ENCODE peak calls at places on chromosomes 13 and 19, in seven cellular contexts. G is mesendoderm, R is neuronal stem cell, Z is H1, B is IMR-90, U is H9, K is trophoblast cell. F is an unnamed sample.
A peak's percentile ranks its signal among the peaks of the same experiment; 100 is the strongest.

GRCh38 chr19:47243776-47244547 is 12.4 kb upstream of the CCDC9 start:
- DNase-seq in R (peak; percentile 91), U (peak; percentile 97), Z (peak; percentile 99), B (peak; percentile 97), G (peak; percentile 99), K (peak; percentile 96), F (peak; percentile 98)

GRCh38 chr13:34034411-34034810 is 216.5 kb downstream of the RFC3 start:
- DNase-seq in U (no peak), R (no peak), Z (no peak), K (no peak), G (no peak), B (no peak), F (no peak)

GRCh38 chr13:23965346-23965745 is 68.0 kb upstream of the C1QTNF9B start:
- DNase-seq in B (no peak), K (no peak), R (no peak), U (no peak), Z (no peak), G (no peak), F (no peak)

GRCh38 chr19:16377521-16377920 is 52.9 kb downstream of the KLF2 start:
- DNase-seq in Z (no peak), U (peak; percentile 20), G (no peak), K (no peak), R (no peak), B (no peak), F (no peak)

GRCh38 chr19:29323046-29323971 is 110.4 kb upstream of the UQCRFS1 start:
- DNase-seq in Z (no peak), K (no peak), G (no peak), R (no peak), U (peak; percentile 4), B (no peak), F (no peak)

GRCh38 chr13:74251778-74252519 is 117.7 kb upstream of the KLF12 start:
- DNase-seq in U (no peak), K (no peak), B (no peak), R (no peak), Z (no peak), G (no peak), F (no peak)

GRCh38 chr13:21657538-21657937 is 13.3 kb upstream of the FGF9 start:
- DNase-seq in R (no peak), Z (no peak), U (no peak), B (peak; percentile 94), K (peak; percentile 28), G (no peak), F (peak; percentile 71)

GRCh38 chr19:16938211-16938610 is 49.4 kb downstream of the F2RL3 start:
- DNase-seq in G (no peak), B (no peak), K (no peak), U (no peak), Z (no peak), R (no peak), F (no peak)

GRCh38 chr13:46172531-46172991 is 9.4 kb downstream of the LCP1 start:
- DNase-seq in R (no peak), Z (no peak), B (no peak), G (peak; percentile 26), U (no peak), K (peak; percentile 41), F (no peak)

GRCh38 chr19:2820112-2820702 is 539 bp downstream of the ZNF554 start:
- DNase-seq in Z (no peak), G (peak; percentile 47), U (peak; percentile 48), B (no peak), R (peak; percentile 35), K (no peak), F (peak; percentile 28)

GRCh38 chr19:41019346-41019745 is 28.3 kb downstream of the CYP2B6 start:
- DNase-seq in U (no peak), K (no peak), Z (no peak), B (no peak), R (no peak), G (no peak), F (no peak)

GRCh38 chr13:29301027-29301426 is 294.5 kb downstream of the SLC7A1 start:
- DNase-seq in B (no peak), Z (peak; percentile 52), R (no peak), U (peak; percentile 34), G (no peak), K (no peak), F (no peak)

GRCh38 chr19:30799854-30800755 is 427.9 kb downstream of the ZNF536 start:
- DNase-seq in G (peak; percentile 65), U (peak; percentile 75), R (peak; percentile 50), Z (peak; percentile 90), K (no peak), B (no peak), F (peak; percentile 5)

DNA sequence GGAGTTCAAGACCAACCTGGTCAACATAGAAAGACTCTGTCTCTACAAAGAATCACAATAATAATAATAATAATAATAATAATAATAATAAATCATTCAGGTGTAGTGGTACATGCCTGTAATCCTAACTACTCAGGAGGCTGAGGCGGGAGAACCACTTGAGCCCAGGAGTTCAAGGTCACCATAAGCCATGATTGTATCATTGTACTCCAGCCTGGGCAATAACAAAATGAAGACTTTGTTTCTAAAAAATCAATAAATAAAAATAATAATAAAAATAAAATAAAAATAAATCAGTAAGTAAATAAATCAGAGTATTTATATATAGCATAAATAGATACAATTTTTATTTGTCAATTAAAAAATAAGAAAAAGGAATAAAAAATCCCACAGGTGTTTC is 1636.4 kb downstream of the SLITRK1 start:
- DNase-seq in K (no peak), Z (no peak), R (no peak), B (no peak), G (no peak), U (no peak), F (no peak)
- H2AK5ac ChIP-seq in K (no peak overlapping the region), Z (no peak overlapping the region), R (no peak overlapping the region), B (no peak overlapping the region), G (no peak overlapping the region), U (no peak overlapping the region), F (no peak overlapping the region)

GRCh38 chr19:38500450-38500849 is 67.0 kb downstream of the RYR1 start:
- DNase-seq in U (no peak), R (no peak), Z (no peak), B (no peak), K (no peak), G (no peak), F (no peak)

GRCh38 chr19:38499532-38499931 is 66.0 kb downstream of the RYR1 start:
- DNase-seq in K (no peak), Z (no peak), B (no peak), R (no peak), G (no peak), U (no peak), F (no peak)

GRCh38 chr19:38496603-38497487 is 63.4 kb downstream of the RYR1 start:
- DNase-seq in U (no peak), B (no peak), K (no peak), Z (no peak), G (no peak), R (no peak), F (no peak)

GRCh38 chr19:38496116-38496515 is 62.6 kb downstream of the RYR1 start:
- DNase-seq in K (no peak), G (no peak), R (no peak), Z (no peak), U (no peak), B (no peak), F (no peak)

DNA sequence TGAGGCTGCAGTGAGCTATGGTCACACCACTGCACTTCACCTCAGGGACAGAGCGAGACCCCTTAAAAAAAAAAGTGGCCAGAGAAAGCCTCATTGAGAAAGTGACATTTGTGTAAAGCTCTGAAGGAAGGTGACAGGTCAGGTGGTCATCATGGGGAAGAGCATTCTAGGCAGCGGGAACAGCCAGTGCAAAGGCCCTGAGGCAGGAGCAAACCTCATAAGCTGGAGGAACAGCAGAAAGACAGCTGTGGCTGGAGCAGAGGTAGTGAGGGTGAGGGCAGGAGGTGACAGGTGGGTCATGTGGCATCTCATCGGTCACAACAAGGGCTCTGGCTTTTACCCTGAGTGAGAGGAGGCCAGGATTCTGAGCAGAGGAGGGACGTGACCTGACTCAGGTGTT is 64.4 kb downstream of the RYR1 start:
- DNase-seq in K (no peak), B (no peak), Z (no peak), U (no peak), G (no peak), R (no peak), F (no peak)
- H2BK120ac ChIP-seq in K (no peak overlapping the region), B (no peak overlapping the region), Z (no peak overlapping the region), U (no peak overlapping the region), G (no peak overlapping the region), R (no peak overlapping the region), F (no peak overlapping the region)

GRCh38 chr13:25132984-25133383 is 37.0 kb downstream of the PABPC3 start:
- DNase-seq in B (no peak), R (no peak), G (no peak), U (no peak), K (no peak), Z (no peak), F (no peak)

GRCh38 chr13:25141042-25141441 is 31.0 kb downstream of the AMER2 start:
- DNase-seq in B (no peak), Z (no peak), U (no peak), G (no peak), K (no peak), R (no peak), F (no peak)

GRCh38 chr13:25135896-25136295 is 36.2 kb downstream of the AMER2 start:
- DNase-seq in R (no peak), Z (peak; percentile 16), B (no peak), U (no peak), G (no peak), K (no peak), F (no peak)

GRCh38 chr13:25137624-25137892 is 34.5 kb downstream of the AMER2 start:
- DNase-seq in R (no peak), U (no peak), B (no peak), Z (no peak), K (no peak), G (peak; percentile 51), F (no peak)

DNA sequence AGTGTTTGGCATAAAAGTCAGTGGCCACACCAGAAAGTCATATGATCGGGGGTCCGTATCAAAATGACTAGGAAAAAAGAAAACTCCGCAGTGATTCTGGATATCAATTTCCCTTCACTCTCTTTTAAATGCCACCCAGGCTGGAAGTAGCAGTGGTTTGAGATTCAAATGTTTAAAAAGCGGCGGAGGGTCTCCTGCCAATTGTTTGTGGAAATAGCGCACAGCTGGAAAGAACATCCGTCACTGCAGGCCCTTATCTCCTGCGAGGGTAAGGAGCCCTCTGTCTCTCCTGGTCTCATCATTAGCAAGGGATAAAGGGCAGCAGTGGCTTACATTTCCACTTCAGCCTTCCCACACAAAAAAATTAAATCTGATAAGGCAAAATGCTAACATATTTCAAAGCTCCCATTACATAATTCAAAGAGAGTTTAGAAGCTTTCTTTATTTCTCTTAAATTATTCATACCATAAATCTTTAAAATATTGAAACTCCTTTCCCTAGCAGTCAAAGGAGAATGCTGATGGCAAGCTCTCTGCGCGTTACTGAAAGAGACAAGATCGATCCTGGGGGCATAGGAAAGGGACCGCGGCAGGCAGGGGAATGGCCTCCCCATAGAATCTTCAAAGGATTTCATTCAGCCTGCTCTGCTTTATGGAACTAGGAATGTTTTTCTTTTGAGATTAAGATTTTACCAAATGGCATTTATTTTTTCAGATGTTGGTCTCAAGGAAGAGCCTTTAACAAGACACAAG is 35.0 kb downstream of the AMER2 start:
- DNase-seq in R (no peak), G (peak; percentile 86), B (no peak), K (no peak), U (peak; percentile 56), Z (peak; percentile 54), F (no peak)
- H2AK5ac ChIP-seq in R (no peak overlapping the region), G (no peak overlapping the region), B (no peak overlapping the region), K (no peak overlapping the region), U (no peak overlapping the region), Z (peak overlapping the region; percentile 34), F (no peak overlapping the region)

DNA sequence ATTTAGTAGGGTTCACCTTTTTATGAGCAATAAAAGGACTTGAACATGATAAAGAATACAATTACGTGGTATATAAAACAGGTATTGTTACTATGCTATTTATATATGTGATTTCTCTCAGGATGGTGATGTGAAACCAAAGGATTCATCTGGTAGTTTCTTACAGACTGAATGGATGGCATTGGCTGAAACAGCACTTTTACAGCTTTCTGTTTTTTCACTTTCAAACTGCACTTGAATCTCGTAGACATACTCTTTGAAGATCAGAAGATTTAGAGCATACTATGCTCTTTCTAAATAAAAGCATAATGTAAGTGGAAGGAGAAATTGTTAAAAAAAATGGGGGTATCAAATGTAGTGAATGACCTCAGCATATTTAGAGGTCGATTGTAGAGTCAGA is 354.8 kb downstream of the HS6ST3 start:
- DNase-seq in B (no peak), U (no peak), G (no peak), Z (no peak), K (no peak), R (no peak), F (no peak)
- H2BK120ac ChIP-seq in B (no peak overlapping the region), U (no peak overlapping the region), G (no peak overlapping the region), Z (no peak overlapping the region), K (no peak overlapping the region), R (no peak overlapping the region), F (no peak overlapping the region)

F was measured in mesenchymal stem cell.